ENCODE peak calls at places on chromosome 16, in nine cellular contexts. E is stomach, Y is uterus, J is NB4, I is A549, H is K562, A is breast epithelium, R is Peyer's patch, T is suprapubic skin. L is an unnamed sample.

GRCh38 chr16:51151435-51151950 is 423 bp upstream of the SALL1 start:
- DNase-seq in E (peak; percentile 39), Y (peak; percentile 84), J (no peak), I (peak; percentile 15), H (no peak), A (no peak), R (no peak), T (no peak), L (no peak)

GRCh38 chr16:57147381-57148191 is 38.3 kb downstream of the PSME3IP1 start:
- DNase-seq in E (no peak), Y (no peak), J (peak; percentile 88), I (no peak), H (no peak), A (no peak), R (no peak), T (no peak), L (peak; percentile 47)

GRCh38 chr16:55369151-55369550 is 45.1 kb downstream of the IRX6 start:
- DNase-seq in E (no peak), Y (no peak), J (no peak), I (no peak), H (no peak), A (no peak), R (no peak), T (no peak), L (no peak)

GRCh38 chr16:719815-720506 is 985 bp upstream of the ANTKMT start:
- DNase-seq in E (no peak), Y (no peak), J (peak; percentile 68), I (peak; percentile 74), H (peak; percentile 79), A (no peak), R (no peak), T (no peak), L (no peak)

GRCh38 chr16:28981517-28981916 is 3.3 kb upstream of the LAT start:
- DNase-seq in E (no peak), Y (no peak), J (peak; percentile 69), I (peak; percentile 61), H (peak; percentile 62), A (no peak), R (no peak), T (no peak), L (no peak)

GRCh38 chr16:22813946-22814325 is at the start of gene HS3ST2:
- DNase-seq in E (no peak), Y (no peak), J (no peak), I (no peak), H (no peak), A (no peak), R (no peak), T (peak; percentile 73), L (peak; percentile 49)

GRCh38 chr16:69787883-69788282 is 25.8 kb downstream of the WWP2 start:
- DNase-seq in E (peak; percentile 26), Y (no peak), J (no peak), I (no peak), H (no peak), A (no peak), R (peak; percentile 56), T (no peak), L (no peak)

GRCh38 chr16:637081-638018 is 1.2 kb upstream of the METTL26 start:
- DNase-seq in E (peak; percentile 92), Y (peak; percentile 88), J (peak; percentile 83), I (peak; percentile 90), H (peak; percentile 89), A (peak; percentile 96), R (no peak), T (no peak), L (peak; percentile 92)

GRCh38 chr16:20911361-20911760 is 10.8 kb downstream of the LYRM1 start:
- DNase-seq in E (no peak), Y (no peak), J (no peak), I (no peak), H (no peak), A (no peak), R (no peak), T (no peak), L (no peak)

GRCh38 chr16:50555269-50555875 is 7.2 kb downstream of the NKD1 start:
- DNase-seq in E (no peak), Y (no peak), J (no peak), I (no peak), H (no peak), A (no peak), R (no peak), T (no peak), L (no peak)

GRCh38 chr16:78689536-78689935 is 590.1 kb downstream of the WWOX start:
- DNase-seq in E (no peak), Y (no peak), J (no peak), I (no peak), H (no peak), A (no peak), R (no peak), T (no peak), L (no peak)

GRCh38 chr16:49463529-49463928 is 89.9 kb downstream of the C16orf78 start:
- DNase-seq in E (peak; percentile 44), Y (no peak), J (peak; percentile 36), I (no peak), H (no peak), A (no peak), R (no peak), T (peak; percentile 39), L (no peak)

GRCh38 chr16:88702364-88703210 is 3.6 kb downstream of the RNF166 start:
- DNase-seq in E (no peak), Y (no peak), J (peak; percentile 87), I (no peak), H (no peak), A (no peak), R (no peak), T (no peak), L (no peak)

GRCh38 chr16:21101631-21102420 is 48.8 kb downstream of the DNAH3 start:
- DNase-seq in E (peak; percentile 31), Y (no peak), J (peak; percentile 42), I (peak; percentile 53), H (peak; percentile 50), A (no peak), R (peak; percentile 52), T (no peak), L (no peak)

GRCh38 chr16:85391769-85392583 is 221.1 kb upstream of the GSE1 start:
- DNase-seq in E (no peak), Y (no peak), J (no peak), I (no peak), H (no peak), A (no peak), R (peak; percentile 73), T (peak; percentile 59), L (peak; percentile 22)

GRCh38 chr16:56202036-56202435 is 10.7 kb downstream of the GNAO1 start:
- DNase-seq in E (peak; percentile 36), Y (no peak), J (peak; percentile 32), I (no peak), H (no peak), A (no peak), R (no peak), T (no peak), L (no peak)

GRCh38 chr16:19329932-19330331 is 44.4 kb downstream of the CLEC19A start:
- DNase-seq in E (no peak), Y (no peak), J (no peak), I (peak; percentile 31), H (no peak), A (no peak), R (no peak), T (no peak), L (no peak)

GRCh38 chr16:10964891-10965326 is 20.5 kb downstream of the CLEC16A start:
- DNase-seq in E (no peak), Y (no peak), J (no peak), I (no peak), H (no peak), A (no peak), R (no peak), T (no peak), L (no peak)
- TF ChIP-seq POLR2A in E (no peak), Y (no peak), J (no peak), I (no peak), H (no peak), A (no peak), R (no peak), T (no peak), L (no peak)

DNA sequence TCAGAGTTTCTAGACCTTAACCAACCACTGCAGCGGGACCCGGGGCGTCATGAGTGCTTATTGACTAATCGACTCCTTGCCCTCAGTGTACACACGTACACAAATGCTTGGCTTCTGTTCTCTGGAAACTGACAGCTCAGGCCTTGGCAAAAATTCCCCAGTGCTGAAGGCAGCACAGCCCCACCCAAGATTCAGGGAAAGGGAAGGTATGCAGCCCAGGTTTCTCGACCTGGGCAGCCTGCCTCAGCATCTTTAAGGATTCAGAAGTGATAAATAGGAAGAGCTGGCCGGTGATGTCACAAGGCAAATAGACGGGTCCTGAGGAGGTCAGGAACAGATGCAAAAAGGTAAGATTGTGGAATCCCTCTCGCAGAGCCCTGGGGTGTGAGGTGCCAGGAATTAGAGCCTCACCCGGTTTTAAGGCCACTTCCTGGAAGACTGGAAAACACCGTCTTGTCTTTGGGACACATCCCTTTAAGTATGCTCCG is 9.0 kb upstream of the CDH3 start:
- DNase-seq in E (peak; percentile 53), Y (peak; percentile 48), J (no peak), I (peak; percentile 57), H (no peak), A (no peak), R (no peak), T (no peak), L (no peak)
- TF ChIP-seq POLR2A in E (no peak), Y (no peak), J (no peak), I (no peak), H (no peak), A (no peak), R (no peak), T (no peak), L (no peak)

GRCh38 chr16:82007189-82007588 is 4.1 kb downstream of the SDR42E1 start:
- DNase-seq in E (no peak), Y (no peak), J (no peak), I (no peak), H (no peak), A (no peak), R (no peak), T (no peak), L (no peak)

GRCh38 chr16:82016268-82016667 is 5.0 kb upstream of the SDR42E1 start:
- DNase-seq in E (no peak), Y (no peak), J (peak; percentile 42), I (peak; percentile 35), H (peak; percentile 16), A (no peak), R (no peak), T (no peak), L (no peak)

GRCh38 chr16:82010649-82011048 is 621 bp downstream of the SDR42E1 start:
- DNase-seq in E (no peak), Y (no peak), J (no peak), I (no peak), H (no peak), A (no peak), R (no peak), T (no peak), L (no peak)

GRCh38 chr16:82008957-82009592 is 2.2 kb downstream of the SDR42E1 start:
- DNase-seq in E (no peak), Y (no peak), J (no peak), I (no peak), H (no peak), A (no peak), R (no peak), T (no peak), L (no peak)

GRCh38 chr16:82011199-82011641 is at the start of gene SDR42E1:
- DNase-seq in E (peak; percentile 80), Y (peak; percentile 26), J (no peak), I (peak; percentile 70), H (peak; percentile 17), A (peak; percentile 71), R (peak; percentile 82), T (peak; percentile 68), L (no peak)
- TF ChIP-seq POLR2A in E (no peak), Y (no peak), J (no peak), I (no peak), H (no peak), A (no peak), R (peak; percentile 46), T (no peak), L (no peak)

GRCh38 chr16:71461686-71462648 is at the start of gene ZNF23:
- DNase-seq in E (peak; percentile 88), Y (peak; percentile 87), J (peak; percentile 85), I (peak; percentile 85), H (peak; percentile 87), A (peak; percentile 75), R (peak; percentile 90), T (peak; percentile 89), L (peak; percentile 88)
- TF ChIP-seq POLR2A in E (no peak), Y (peak; percentile 47), J (peak; percentile 91), I (peak; percentile 96), H (peak; percentile 95), A (peak; percentile 71), R (peak; percentile 49), T (peak; percentile 57), L (no peak)

L was measured in heart left ventricle.